ENCODE peak calls at places on chromosomes 13 and 19, in five cellular contexts. One of them, this sample, is unnamed. For H3K27me3, the result is how much of the 10 kb centered on the place peaks cover.

GRCh38 chr13:19305434-19305833 is 123.8 kb upstream of the TUBA3C start:
- DNase-seq in suprapubic skin: no peak
- DNase-seq in thyroid gland: no peak
- DNase-seq in breast epithelium: no peak
- DNase-seq in PC-9: no peak
- DNase-seq in this sample: no peak

GRCh38 chr13:24921881-24922280 is 157.9 kb downstream of the RNF17 start:
- DNase-seq in breast epithelium: no peak
- DNase-seq in thyroid gland: no peak
- DNase-seq in suprapubic skin: no peak
- DNase-seq in PC-9: no peak
- DNase-seq in this sample: no peak

GRCh38 chr19:30447276-30447870 is 75.2 kb downstream of the ZNF536 start:
- DNase-seq in suprapubic skin: no peak
- DNase-seq in PC-9: no peak
- DNase-seq in breast epithelium: no peak
- DNase-seq in thyroid gland: peak
- DNase-seq in this sample: no peak

GRCh38 chr13:102299366-102299765 is 102.5 kb downstream of the FGF14 start:
- DNase-seq in suprapubic skin: no peak
- DNase-seq in breast epithelium: no peak
- DNase-seq in PC-9: no peak
- DNase-seq in thyroid gland: no peak
- DNase-seq in this sample: no peak

GRCh38 chr19:35164418-35164817 is 9.9 kb downstream of the FXYD5 start:
- DNase-seq in PC-9: no peak
- DNase-seq in suprapubic skin: no peak
- DNase-seq in thyroid gland: no peak
- DNase-seq in breast epithelium: no peak
- DNase-seq in this sample: no peak

GRCh38 chr19:14059652-14060155 is 2.2 kb downstream of the PALM3 start:
- DNase-seq in thyroid gland: no peak
- DNase-seq in breast epithelium: no peak
- DNase-seq in suprapubic skin: no peak
- DNase-seq in PC-9: no peak
- DNase-seq in this sample: no peak

GRCh38 chr13:113969311-113969972 is 4.4 kb downstream of the C13orf46 start:
- DNase-seq in breast epithelium: no peak
- DNase-seq in suprapubic skin: peak
- DNase-seq in thyroid gland: peak
- DNase-seq in PC-9: no peak
- DNase-seq in this sample: peak

GRCh38 chr19:43739836-43740235 is 14.9 kb downstream of the SMG9 start:
- DNase-seq in suprapubic skin: no peak
- DNase-seq in breast epithelium: peak
- DNase-seq in PC-9: peak
- DNase-seq in thyroid gland: no peak
- DNase-seq in this sample: no peak

GRCh38 chr13:49635599-49636433 is 7.5 kb downstream of the ARL11 start:
- DNase-seq in breast epithelium: no peak
- DNase-seq in suprapubic skin: no peak
- DNase-seq in thyroid gland: peak
- DNase-seq in PC-9: no peak
- DNase-seq in this sample: no peak

GRCh38 chr13:111953546-111954178 is 113.3 kb upstream of the SOX1 start:
- DNase-seq in PC-9: no peak
- DNase-seq in suprapubic skin: peak
- DNase-seq in thyroid gland: no peak
- DNase-seq in breast epithelium: no peak
- DNase-seq in this sample: no peak

GRCh38 chr13:50323440-50324070 is 308.3 kb downstream of the KCNRG start:
- DNase-seq in suprapubic skin: no peak
- DNase-seq in thyroid gland: no peak
- DNase-seq in breast epithelium: no peak
- DNase-seq in PC-9: no peak
- DNase-seq in this sample: no peak

GRCh38 chr13:27962128-27962841 is 6.8 kb downstream of the CDX2 start:
- DNase-seq in thyroid gland: no peak
- DNase-seq in breast epithelium: no peak
- DNase-seq in suprapubic skin: no peak
- DNase-seq in PC-9: no peak
- DNase-seq in this sample: no peak

GRCh38 chr13:94330552-94331071 is 148.9 kb downstream of the DCT start:
- DNase-seq in PC-9: no peak
- DNase-seq in breast epithelium: no peak
- DNase-seq in suprapubic skin: no peak
- DNase-seq in thyroid gland: no peak
- DNase-seq in this sample: no peak

GRCh38 chr19:7916137-7916907 is 1.7 kb downstream of the TGFBR3L start:
- DNase-seq in suprapubic skin: peak
- DNase-seq in thyroid gland: no peak
- DNase-seq in breast epithelium: no peak
- DNase-seq in PC-9: no peak
- DNase-seq in this sample: no peak

GRCh38 chr19:39236527-39236926 is 8.3 kb downstream of the IFNL3 start:
- DNase-seq in suprapubic skin: no peak
- DNase-seq in PC-9: no peak
- DNase-seq in thyroid gland: no peak
- DNase-seq in breast epithelium: no peak
- DNase-seq in this sample: no peak

GRCh38 chr19:45403781-45404556 is 900 bp downstream of the PPP1R13L start:
- DNase-seq in PC-9: peak
- DNase-seq in breast epithelium: peak
- DNase-seq in thyroid gland: peak
- DNase-seq in suprapubic skin: peak
- DNase-seq in this sample: no peak

GRCh38 chr13:50124536-50125305 is 109.5 kb downstream of the KCNRG start:
- DNase-seq in breast epithelium: no peak
- DNase-seq in suprapubic skin: peak
- DNase-seq in thyroid gland: peak
- DNase-seq in PC-9: peak
- DNase-seq in this sample: peak

GRCh38 chr19:35609881-35610353 is 2.6 kb upstream of the HAUS5 start:
- DNase-seq in PC-9: no peak
- DNase-seq in suprapubic skin: no peak
- DNase-seq in thyroid gland: no peak
- DNase-seq in breast epithelium: no peak
- DNase-seq in this sample: no peak

GRCh38 chr13:77697208-77698103 is at the start of gene SLAIN1:
- DNase-seq in PC-9: peak
- DNase-seq in suprapubic skin: peak
- DNase-seq in breast epithelium: peak
- DNase-seq in thyroid gland: peak
- DNase-seq in this sample: peak

GRCh38 chr13:30551194-30551593 is 66.5 kb upstream of the USPL1 start:
- DNase-seq in suprapubic skin: no peak
- DNase-seq in thyroid gland: no peak
- DNase-seq in PC-9: no peak
- DNase-seq in breast epithelium: no peak
- DNase-seq in this sample: no peak

GRCh38 chr19:33621811-33622504 is at the start of gene CHST8:
- DNase-seq in PC-9: no peak
- DNase-seq in breast epithelium: no peak
- DNase-seq in thyroid gland: peak
- DNase-seq in suprapubic skin: no peak
- DNase-seq in this sample: no peak

GRCh38 chr13:98672947-98673545 is 79.4 kb downstream of the SLC15A1 start:
- DNase-seq in suprapubic skin: peak
- DNase-seq in thyroid gland: peak
- DNase-seq in PC-9: peak
- DNase-seq in breast epithelium: peak
- DNase-seq in this sample: peak

GRCh38 chr19:15234525-15235130 is 2.4 kb upstream of the EPHX3 start:
- DNase-seq in breast epithelium: no peak
- DNase-seq in PC-9: no peak
- DNase-seq in thyroid gland: no peak
- DNase-seq in suprapubic skin: no peak
- DNase-seq in this sample: no peak

GRCh38 chr19:16671652-16672274 is 10.8 kb downstream of the TMEM38A start:
- DNase-seq in suprapubic skin: no peak
- DNase-seq in PC-9: no peak
- DNase-seq in breast epithelium: no peak
- DNase-seq in thyroid gland: no peak
- DNase-seq in this sample: no peak

GRCh38 chr13:30618186-30618937 is 642 bp downstream of the USPL1 start:
- DNase-seq in breast epithelium: no peak
- DNase-seq in suprapubic skin: peak
- DNase-seq in PC-9: no peak
- DNase-seq in thyroid gland: peak
- DNase-seq in this sample: no peak

GRCh38 chr13:23365652-23366051 is 67.8 kb downstream of the SACS start:
- DNase-seq in breast epithelium: no peak
- DNase-seq in suprapubic skin: no peak
- DNase-seq in PC-9: no peak
- DNase-seq in thyroid gland: no peak
- DNase-seq in this sample: no peak

GRCh38 chr19:50381881-50382729 is 2.0 kb upstream of the POLD1 start:
- DNase-seq in breast epithelium: no peak
- DNase-seq in suprapubic skin: no peak
- DNase-seq in PC-9: no peak
- DNase-seq in thyroid gland: no peak
- DNase-seq in this sample: no peak

GRCh38 chr19:21697171-21697570 is 70.2 kb downstream of the ZNF100 start:
- DNase-seq in breast epithelium: no peak
- DNase-seq in thyroid gland: no peak
- DNase-seq in PC-9: no peak
- DNase-seq in suprapubic skin: no peak
- DNase-seq in this sample: no peak

GRCh38 chr19:50205681-50206138 is 2.3 kb downstream of the MYH14 start:
- DNase-seq in suprapubic skin: peak
- DNase-seq in thyroid gland: peak
- DNase-seq in breast epithelium: peak
- DNase-seq in PC-9: peak
- DNase-seq in this sample: no peak

GRCh38 chr19:39194832-39195542 is 1.8 kb upstream of the NCCRP1 start:
- DNase-seq in breast epithelium: no peak
- DNase-seq in thyroid gland: no peak
- DNase-seq in suprapubic skin: no peak
- DNase-seq in PC-9: peak
- DNase-seq in this sample: no peak

GRCh38 chr13:99288069-99288468 is 19.1 kb downstream of the GPR183 start:
- DNase-seq in thyroid gland: peak
- DNase-seq in breast epithelium: no peak
- DNase-seq in PC-9: no peak
- DNase-seq in suprapubic skin: no peak
- DNase-seq in this sample: no peak

GRCh38 chr13:97021241-97021640 is 27.0 kb upstream of the OXGR1 start:
- DNase-seq in suprapubic skin: no peak
- DNase-seq in breast epithelium: no peak
- DNase-seq in PC-9: no peak
- DNase-seq in thyroid gland: no peak
- DNase-seq in this sample: no peak

GRCh38 chr13:41562083-41562482 is 104.7 kb downstream of the RGCC start:
- DNase-seq in breast epithelium: peak
- DNase-seq in thyroid gland: peak
- DNase-seq in suprapubic skin: no peak
- DNase-seq in PC-9: peak
- DNase-seq in this sample: peak

GRCh38 chr13:32261567-32261966 is 53.6 kb downstream of the ZAR1L start:
- DNase-seq in breast epithelium: no peak
- DNase-seq in thyroid gland: peak
- DNase-seq in suprapubic skin: no peak
- DNase-seq in PC-9: no peak
- DNase-seq in this sample: peak

GRCh38 chr13:41848435-41849255 is 112.3 kb downstream of the VWA8 start:
- DNase-seq in suprapubic skin: no peak
- DNase-seq in thyroid gland: no peak
- DNase-seq in PC-9: no peak
- DNase-seq in breast epithelium: no peak
- DNase-seq in this sample: no peak

GRCh38 chr19:49592486-49593232 is 1.7 kb downstream of the PRR12 start:
- DNase-seq in breast epithelium: no peak
- DNase-seq in PC-9: peak
- DNase-seq in suprapubic skin: no peak
- DNase-seq in thyroid gland: no peak
- DNase-seq in this sample: no peak

GRCh38 chr13:71067164-71067815 is 799.7 kb downstream of the DACH1 start:
- DNase-seq in suprapubic skin: no peak
- DNase-seq in thyroid gland: no peak
- DNase-seq in breast epithelium: no peak
- DNase-seq in PC-9: no peak
- DNase-seq in this sample: no peak
- H3K27me3 ChIP-seq in suprapubic skin: under half
- H3K27me3 ChIP-seq in thyroid gland: under half
- H3K27me3 ChIP-seq in breast epithelium: under half
- H3K27me3 ChIP-seq in PC-9: under half
- H3K27me3 ChIP-seq in this sample: under half

GRCh38 chr19:1274081-1274851 is 1.1 kb upstream of the FAM174C start:
- DNase-seq in thyroid gland: no peak
- DNase-seq in PC-9: no peak
- DNase-seq in breast epithelium: no peak
- DNase-seq in suprapubic skin: no peak
- DNase-seq in this sample: no peak
- H3K27ac ChIP-seq in thyroid gland: peak
- H3K27ac ChIP-seq in PC-9: peak
- H3K27ac ChIP-seq in breast epithelium: peak
- H3K27ac ChIP-seq in suprapubic skin: peak
- H3K27ac ChIP-seq in this sample: peak

DNA sequence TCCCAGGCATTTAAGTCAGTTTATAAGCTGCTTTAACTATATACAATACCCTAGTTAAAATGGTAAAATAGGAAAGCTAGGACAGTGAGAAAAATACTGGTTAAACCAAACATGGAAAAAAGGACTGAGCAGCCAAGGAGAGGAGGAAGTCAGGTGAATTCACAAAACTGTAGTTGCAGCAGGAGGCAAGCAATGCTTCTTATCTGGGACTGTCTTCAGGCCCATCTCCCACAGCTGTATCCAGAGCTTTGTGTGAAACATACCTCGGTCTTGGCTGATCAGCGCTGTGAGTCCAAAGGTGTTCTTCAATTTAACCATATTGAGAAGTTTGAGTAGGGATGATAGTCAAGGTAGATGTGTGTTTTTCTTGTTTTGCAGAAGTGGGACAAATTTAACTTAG is 15.7 kb upstream of the SUPT20H start:
- DNase-seq in suprapubic skin: no peak
- DNase-seq in thyroid gland: no peak
- DNase-seq in breast epithelium: no peak
- DNase-seq in PC-9: no peak
- DNase-seq in this sample: no peak
- H3K27me3 ChIP-seq in suprapubic skin: under half
- H3K27me3 ChIP-seq in thyroid gland: under half
- H3K27me3 ChIP-seq in breast epithelium: under half
- H3K27me3 ChIP-seq in PC-9: under half
- H3K27me3 ChIP-seq in this sample: under half

GRCh38 chr19:38012944-38013343 is 105.9 kb downstream of the SIPA1L3 start:
- DNase-seq in thyroid gland: no peak
- DNase-seq in breast epithelium: no peak
- DNase-seq in suprapubic skin: no peak
- DNase-seq in PC-9: no peak
- DNase-seq in this sample: no peak
- H3K27ac ChIP-seq in thyroid gland: peak
- H3K27ac ChIP-seq in breast epithelium: no peak
- H3K27ac ChIP-seq in suprapubic skin: no peak
- H3K27ac ChIP-seq in PC-9: no peak
- H3K27ac ChIP-seq in this sample: peak

GRCh38 chr19:55546822-55547614 is 1.7 kb upstream of the SBK3 start:
- DNase-seq in thyroid gland: peak
- DNase-seq in PC-9: peak
- DNase-seq in suprapubic skin: peak
- DNase-seq in breast epithelium: peak
- DNase-seq in this sample: no peak
- H3K27me3 ChIP-seq in thyroid gland: under half
- H3K27me3 ChIP-seq in PC-9: under half
- H3K27me3 ChIP-seq in suprapubic skin: under half
- H3K27me3 ChIP-seq in breast epithelium: under half
- H3K27me3 ChIP-seq in this sample: under half

This sample was measured in dorsolateral prefrontal cortex.